ENCODE peak calls at places on chromosome 10, in five cellular contexts. X is spleen, Y is brain microvascular endothelial cell, L is A549, Z is esophagus squamous epithelium. S is an unnamed sample.

GRCh38 chr10:67011981-67012380 is 86.1 kb downstream of the LRRTM3 start:
- DNase-seq in X (no peak), L (no peak), Z (no peak), Y (peak; percentile 56), S (no peak)

GRCh38 chr10:80662429-80663211 is 124.9 kb downstream of the SH2D4B start:
- DNase-seq in Z (peak; percentile 19), Y (peak; percentile 91), L (peak; percentile 84), X (peak; percentile 92), S (peak; percentile 65)

GRCh38 chr10:103666109-103666508 is 172.6 kb downstream of the NEURL1 start:
- DNase-seq in Z (no peak), Y (peak; percentile 49), L (peak; percentile 54), X (no peak), S (no peak)

GRCh38 chr10:86266446-86267242 is 100.0 kb downstream of the GRID1 start:
- DNase-seq in L (no peak), Y (no peak), Z (no peak), X (peak; percentile 30), S (no peak)

GRCh38 chr10:86260564-86260963 is 106.0 kb downstream of the GRID1 start:
- DNase-seq in Y (no peak), Z (no peak), L (no peak), X (peak; percentile 32), S (no peak)

GRCh38 chr10:80511984-80512634 is 25.6 kb upstream of the SH2D4B start:
- DNase-seq in L (no peak), Z (no peak), X (peak; percentile 67), Y (no peak), S (no peak)

GRCh38 chr10:87750001-87750651 is 67.9 kb downstream of the ATAD1 start:
- DNase-seq in Y (no peak), X (no peak), Z (no peak), L (no peak), S (no peak)

GRCh38 chr10:75284097-75284485 is 48.3 kb upstream of the COMTD1 start:
- DNase-seq in Z (no peak), L (no peak), X (no peak), Y (no peak), S (no peak)

GRCh38 chr10:73838827-73839226 is 27.4 kb upstream of the NDST2 start:
- DNase-seq in Y (no peak), Z (no peak), L (no peak), X (no peak), S (peak; percentile 46)

GRCh38 chr10:16519908-16520861 is 1.5 kb downstream of the C1QL3 start:
- DNase-seq in X (no peak), Z (no peak), L (no peak), Y (no peak), S (no peak)

GRCh38 chr10:6516877-6517276 is 63.2 kb downstream of the PRKCQ start:
- DNase-seq in L (no peak), Y (no peak), X (no peak), Z (no peak), S (no peak)

GRCh38 chr10:97640868-97641811 is 669 bp downstream of the PI4K2A start:
- DNase-seq in X (peak; percentile 85), Z (no peak), L (no peak), Y (peak; percentile 25), S (peak; percentile 40)

GRCh38 chr10:120221873-120222485 is 235.0 kb upstream of the PLPP4 start:
- DNase-seq in Z (no peak), Y (peak; percentile 35), X (no peak), L (peak; percentile 61), S (peak; percentile 45)

GRCh38 chr10:10994360-10994759 is 23.3 kb upstream of the CELF2 start:
- DNase-seq in L (no peak), Z (no peak), Y (no peak), X (no peak), S (no peak)

GRCh38 chr10:72066318-72067284 is 21.8 kb downstream of the SPOCK2 start:
- DNase-seq in Z (no peak), X (peak; percentile 66), Y (no peak), L (no peak), S (no peak)

GRCh38 chr10:24989867-24990266 is 26.1 kb downstream of the ENKUR start:
- DNase-seq in X (no peak), L (no peak), Y (no peak), Z (no peak), S (no peak)

GRCh38 chr10:23172846-23173548 is 19.1 kb upstream of the PTF1A start:
- DNase-seq in Y (no peak), L (no peak), Z (no peak), X (no peak), S (peak; percentile 12)

GRCh38 chr10:12534824-12535223 is 185.5 kb downstream of the CAMK1D start:
- DNase-seq in Z (no peak), L (no peak), X (no peak), Y (peak; percentile 85), S (peak; percentile 2)

GRCh38 chr10:100999742-101000601 is at the start of gene LZTS2:
- DNase-seq in Y (no peak), X (peak; percentile 82), L (no peak), Z (no peak), S (peak; percentile 35)

GRCh38 chr10:79063661-79064490 is 4.9 kb upstream of the ZMIZ1 start:
- DNase-seq in Z (no peak), L (no peak), Y (no peak), X (peak; percentile 70), S (no peak)

GRCh38 chr10:110076559-110077318 is 69.0 kb downstream of the ADD3 start:
- DNase-seq in X (no peak), L (peak; percentile 68), Y (peak; percentile 87), Z (peak; percentile 20), S (peak; percentile 96)

GRCh38 chr10:103890688-103891087 is 27.3 kb downstream of the STN1 start:
- DNase-seq in Y (no peak), X (no peak), L (peak; percentile 21), Z (no peak), S (no peak)

GRCh38 chr10:60524541-60524940 is 134.9 kb upstream of the ANK3 start:
- DNase-seq in L (no peak), Y (peak; percentile 88), X (no peak), Z (no peak), S (peak; percentile 93)

GRCh38 chr10:59337254-59337653 is 25.1 kb downstream of the FAM13C start:
- DNase-seq in L (peak; percentile 12), Y (peak; percentile 31), X (no peak), Z (no peak), S (peak; percentile 81)

GRCh38 chr10:74871595-74872382 is 45.4 kb downstream of the KAT6B start:
- DNase-seq in Y (no peak), Z (no peak), X (no peak), L (no peak), S (peak; percentile 88)

GRCh38 chr10:63819753-63820347 is 298.6 kb downstream of the REEP3 start:
- DNase-seq in Y (peak; percentile 81), Z (no peak), L (peak; percentile 65), X (no peak), S (peak; percentile 36)

GRCh38 chr10:113434950-113435349 is 117.9 kb upstream of the HABP2 start:
- DNase-seq in Z (no peak), Y (no peak), X (no peak), L (no peak), S (no peak)

GRCh38 chr10:7035111-7035761 is 375.6 kb downstream of the SFMBT2 start:
- DNase-seq in Y (no peak), L (no peak), Z (no peak), X (no peak), S (no peak)

GRCh38 chr10:117284726-117285494 is 44.0 kb downstream of the SLC18A2 start:
- DNase-seq in X (no peak), L (no peak), Y (no peak), Z (no peak), S (no peak)
- H3K4me3 ChIP-seq in X (no peak overlapping the region), L (no peak overlapping the region), Y (no peak overlapping the region), Z (no peak overlapping the region), S (no peak overlapping the region)

DNA sequence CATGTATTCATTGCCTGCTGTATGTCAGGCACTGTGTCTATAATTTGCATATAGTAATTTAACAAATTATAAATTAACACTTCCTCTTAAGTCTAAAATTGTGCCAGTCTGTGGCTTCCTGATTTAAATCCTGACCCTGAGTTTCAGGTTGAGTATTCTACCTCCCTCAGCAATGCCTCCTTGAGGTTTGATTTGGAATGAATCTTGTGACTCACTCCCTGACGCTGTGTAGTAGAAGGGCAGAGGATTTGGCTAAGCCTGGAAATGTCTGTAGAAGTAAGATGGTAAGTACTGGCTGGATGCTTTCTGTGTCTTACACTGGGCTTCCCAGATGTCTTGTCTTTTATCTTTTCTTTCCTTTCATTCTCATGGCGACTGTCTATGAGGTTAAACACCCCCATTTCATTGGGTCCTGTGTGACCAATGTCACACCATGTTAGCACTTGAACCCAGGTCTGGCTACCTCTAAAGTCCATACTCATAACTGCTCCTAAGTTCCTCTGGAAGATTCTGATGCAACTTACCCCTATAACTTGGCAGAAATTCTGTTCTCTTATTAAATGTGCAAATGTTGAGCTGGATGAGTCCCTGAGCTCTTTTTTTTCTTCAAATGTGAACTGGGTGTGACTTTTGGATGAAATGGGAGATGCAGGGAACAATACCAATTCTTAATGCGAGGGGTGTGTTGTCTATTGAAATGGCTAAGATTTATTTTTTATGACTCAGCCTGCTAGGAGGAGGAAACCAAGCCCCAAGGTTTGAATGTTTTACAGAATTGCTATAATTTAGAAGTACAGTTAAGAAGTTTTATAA is 48.5 kb downstream of the PLCE1 start:
- DNase-seq in X (no peak), L (peak; percentile 87), Y (peak; percentile 65), Z (no peak), S (peak; percentile 23)
- H3K27ac ChIP-seq in X (no peak overlapping the region), L (peak overlapping the region; percentile 91), Y (peak overlapping the region; percentile 71), Z (no peak overlapping the region), S (no peak overlapping the region)

DNA sequence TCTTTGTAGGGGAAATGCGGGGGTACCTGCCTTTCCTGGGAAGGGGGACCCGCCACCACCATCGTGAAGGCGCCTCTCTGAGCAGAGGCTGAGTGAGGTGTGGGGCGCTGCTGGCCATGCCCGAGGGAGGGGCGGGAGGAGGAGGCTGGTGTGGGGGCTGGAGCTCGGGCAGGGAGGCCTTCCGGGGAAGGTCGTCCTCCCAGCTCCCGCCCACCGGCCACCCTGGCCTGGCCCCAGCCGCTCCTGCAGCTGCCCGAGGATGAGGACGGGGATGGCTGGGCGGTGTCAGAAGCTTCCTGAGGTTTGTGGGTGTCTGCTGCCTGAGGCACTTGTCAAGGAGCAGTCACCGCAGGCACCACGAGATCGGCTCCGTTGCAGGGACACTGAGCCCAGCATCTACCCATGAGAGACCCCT is 11.4 kb downstream of the PWWP2B start:
- DNase-seq in X (no peak), Y (no peak), Z (no peak), L (no peak), S (peak; percentile 25)
- H3K4me3 ChIP-seq in X (no peak overlapping the region), Y (no peak overlapping the region), Z (no peak overlapping the region), L (no peak overlapping the region), S (no peak overlapping the region)

GRCh38 chr10:122877264-122877663 is 2.1 kb downstream of the FAM24B start:
- DNase-seq in X (no peak), Y (no peak), Z (no peak), L (no peak), S (no peak)
- H3K27ac ChIP-seq in X (no peak overlapping the region), Y (no peak overlapping the region), Z (no peak overlapping the region), L (no peak overlapping the region), S (peak overlapping the region; percentile 22)

DNA sequence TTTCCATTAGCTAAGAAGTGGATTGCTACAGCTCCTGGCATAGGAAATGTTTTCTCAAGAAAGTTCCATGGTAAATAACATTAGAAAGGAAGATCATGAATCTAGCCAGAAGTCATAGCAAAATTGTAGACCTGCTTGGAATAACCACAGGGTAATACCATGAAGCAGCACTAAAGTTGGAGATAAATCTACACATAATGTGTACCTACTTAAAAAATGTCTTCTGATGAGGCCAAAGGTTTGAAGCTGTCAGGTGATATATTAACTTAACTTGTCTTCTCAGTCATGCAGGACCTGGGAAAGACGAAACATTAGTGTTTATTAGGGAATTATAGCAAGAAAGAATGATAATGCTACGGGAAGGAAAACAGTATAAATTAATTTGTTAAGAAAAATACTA is 6.3 kb downstream of the CISD1 start:
- DNase-seq in X (no peak), Z (no peak), Y (no peak), L (no peak), S (no peak)
- H3K4me3 ChIP-seq in X (no peak overlapping the region), Z (no peak overlapping the region), Y (no peak overlapping the region), L (no peak overlapping the region), S (no peak overlapping the region)